ENCODE peak calls at places on chromosome 19, in seven cellular contexts. R is CD4-positive, alpha-beta T cell; Z is AG08396; I is NCI-H1092; Q is germinal center; E is ELF-1; N is CMK. L is an unnamed sample.

GRCh38 chr19:29845576-29846176 is 33.9 kb downstream of the CCNE1 start:
- DNase-seq in R (no peak), Z (peak), I (no peak), Q (peak), E (peak), N (no peak), L (no peak)

GRCh38 chr19:16628984-16629691 is 1.1 kb upstream of the MED26 start:
- DNase-seq in R (no peak), Z (peak), I (peak), Q (peak), E (peak), N (no peak), L (no peak)

GRCh38 chr19:19120308-19121156 is 17.7 kb downstream of the TMEM161A start:
- DNase-seq in R (no peak), Z (peak), I (no peak), Q (peak), E (peak), N (no peak), L (no peak)

GRCh38 chr19:16903347-16903746 is 14.5 kb downstream of the F2RL3 start:
- DNase-seq in R (no peak), Z (no peak), I (no peak), Q (no peak), E (no peak), N (no peak), L (no peak)

GRCh38 chr19:56269348-56269747 is 3.2 kb upstream of the EDDM13 start:
- DNase-seq in R (no peak), Z (no peak), I (no peak), Q (no peak), E (no peak), N (no peak), L (no peak)

GRCh38 chr19:11849264-11849615 is 714 bp downstream of the ZNF439 start:
- DNase-seq in R (no peak), Z (no peak), I (no peak), Q (peak), E (no peak), N (no peak), L (no peak)

GRCh38 chr19:38047048-38047435 is 140.0 kb downstream of the SIPA1L3 start:
- DNase-seq in R (no peak), Z (no peak), I (no peak), Q (no peak), E (no peak), N (no peak), L (no peak)

GRCh38 chr19:46913852-46914430 is 53.1 kb downstream of the ARHGAP35 start:
- DNase-seq in R (no peak), Z (no peak), I (no peak), Q (no peak), E (no peak), N (no peak), L (no peak)

GRCh38 chr19:2517881-2518601 is 42.1 kb downstream of the GADD45B start:
- DNase-seq in R (no peak), Z (no peak), I (no peak), Q (no peak), E (peak), N (no peak), L (peak)

GRCh38 chr19:35973487-35973886 is 21.5 kb upstream of the SDHAF1 start:
- DNase-seq in R (no peak), Z (no peak), I (no peak), Q (no peak), E (no peak), N (no peak), L (no peak)

GRCh38 chr19:2038284-2039081 is 12.6 kb downstream of the MKNK2 start:
- DNase-seq in R (no peak), Z (no peak), I (no peak), Q (no peak), E (no peak), N (peak), L (no peak)